ENCODE peak calls at places on chromosomes 11 and 22, in six cellular contexts. H, U, W, P, Q and M are unnamed samples.

GRCh38 chr11:70742553-70743291 is 344.4 kb downstream of the CTTN start:
- ATAC-seq in Q (peak; percentile 99), W (no peak), U (no peak), H (no peak), P (no peak), M (no peak)

GRCh38 chr22:36856121-36856791 is 4.5 kb upstream of the NCF4 start:
- ATAC-seq in Q (peak; percentile 96), W (peak; percentile 92), U (peak; percentile 96), H (peak; percentile 94), P (peak; percentile 55), M (peak; percentile 88)

GRCh38 chr11:40688369-40688768 is 771.1 kb downstream of the LRRC4C start:
- ATAC-seq in W (no peak), H (no peak), U (no peak), Q (no peak), P (no peak), M (no peak)

GRCh38 chr11:75328426-75329277 is 22.8 kb downstream of the ARRB1 start:
- ATAC-seq in P (peak; percentile 84), W (peak; percentile 95), H (peak; percentile 88), Q (peak; percentile 90), U (peak; percentile 95), M (peak; percentile 77)

GRCh38 chr11:10628506-10629236 is 60.2 kb upstream of the LYVE1 start:
- ATAC-seq in H (no peak), W (no peak), Q (no peak), U (no peak), P (peak; percentile 47), M (no peak)

GRCh38 chr11:97622795-97623194 is 1233.0 kb downstream of the JRKL start:
- ATAC-seq in H (no peak), U (no peak), W (no peak), P (no peak), Q (no peak), M (no peak)

GRCh38 chr11:118412921-118413320 is 11.5 kb downstream of the ATP5MG start:
- ATAC-seq in P (no peak), U (no peak), Q (no peak), W (no peak), H (no peak), M (no peak)

GRCh38 chr11:46119053-46119351 is 2.3 kb downstream of the PHF21A start:
- ATAC-seq in P (peak; percentile 6), W (no peak), Q (peak; percentile 1), U (no peak), H (no peak), M (no peak)

GRCh38 chr11:56412396-56412795 is at the start of gene OR5AL1:
- ATAC-seq in P (no peak), H (no peak), U (no peak), Q (no peak), W (no peak), M (no peak)

GRCh38 chr11:86687083-86687799 is 14.8 kb upstream of the ME3 start:
- ATAC-seq in H (no peak), Q (no peak), U (no peak), W (no peak), P (no peak), M (no peak)

GRCh38 chr11:74142624-74143023 is 28.2 kb downstream of the C2CD3 start:
- ATAC-seq in P (no peak), H (no peak), W (no peak), U (no peak), Q (no peak), M (no peak)

GRCh38 chr11:7004482-7004881 is 15.7 kb downstream of the ZNF214 start:
- ATAC-seq in H (peak; percentile 59), Q (peak; percentile 56), P (peak; percentile 82), U (no peak), W (no peak), M (peak; percentile 16)

GRCh38 chr11:81870066-81870412 is 863.6 kb downstream of the FAM181B start:
- ATAC-seq in P (peak; percentile 78), W (no peak), Q (no peak), H (no peak), U (no peak), M (no peak)

GRCh38 chr11:66052664-66052982 is 459 bp downstream of the SF3B2 start:
- ATAC-seq in Q (no peak), P (no peak), W (no peak), H (no peak), U (no peak), M (no peak)

GRCh38 chr11:66050581-66051231 is 1.5 kb upstream of the SF3B2 start:
- ATAC-seq in Q (no peak), U (no peak), P (no peak), W (no peak), H (no peak), M (no peak)

GRCh38 chr11:66051371-66051765 is 796 bp upstream of the SF3B2 start:
- ATAC-seq in Q (no peak), W (no peak), H (no peak), U (no peak), P (no peak), M (no peak)

GRCh38 chr11:66055021-66055420 is 2.9 kb downstream of the SF3B2 start:
- ATAC-seq in H (no peak), Q (no peak), P (no peak), W (no peak), U (no peak), M (no peak)

GRCh38 chr11:66051766-66052663 is at the start of gene SF3B2:
- ATAC-seq in H (peak; percentile 99), Q (peak; percentile 98), U (peak; percentile 99), P (peak; percentile 98), W (peak; percentile 96), M (peak; percentile 99)
- TF ChIP-seq EP300 in H (no peak), Q (peak; percentile 13), U (no peak), P (no peak), W (no peak), M (no peak)

GRCh38 chr11:1309498-1310314 is at the start of gene TOLLIP:
- ATAC-seq in H (peak; percentile 96), P (peak; percentile 93), Q (peak; percentile 96), U (peak; percentile 92), W (peak; percentile 75), M (peak; percentile 97)
- TF ChIP-seq EP300 in H (no peak), P (no peak), Q (no peak), U (no peak), W (no peak), M (no peak)

DNA sequence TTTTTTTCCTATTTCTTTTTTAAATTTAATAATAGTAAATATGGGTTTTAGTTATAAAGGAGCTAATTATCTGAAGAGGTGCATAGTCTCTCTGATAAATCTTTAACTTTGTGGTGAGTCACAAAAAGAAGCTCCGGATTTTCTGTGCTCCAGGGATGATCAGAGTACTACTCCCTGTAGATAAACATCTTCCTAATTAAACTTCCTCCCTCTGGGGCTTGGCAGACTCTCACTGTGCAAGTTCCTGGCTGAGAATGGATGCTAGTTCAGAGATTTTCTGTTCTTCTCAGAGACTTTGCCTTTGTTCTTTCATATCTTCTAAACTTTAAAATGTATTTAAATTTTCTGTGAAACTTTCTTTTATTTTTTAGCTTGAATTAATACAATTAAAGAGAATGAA is at the start of gene OR10G7:
- ATAC-seq in P (no peak), U (no peak), Q (no peak), H (no peak), W (no peak), M (no peak)
- TF ChIP-seq EP300 in P (no peak), U (no peak), Q (no peak), H (no peak), W (no peak), M (no peak)

GRCh38 chr11:4700436-4700820 is 2.8 kb upstream of the OR51E2 start:
- ATAC-seq in Q (no peak), P (no peak), U (no peak), H (no peak), W (no peak), M (no peak)

GRCh38 chr11:4695442-4695841 is 2.2 kb downstream of the OR51E2 start:
- ATAC-seq in U (no peak), P (no peak), W (no peak), Q (no peak), H (no peak), M (no peak)

GRCh38 chr11:4699697-4700435 is 2.2 kb upstream of the OR51E2 start:
- ATAC-seq in H (no peak), Q (no peak), W (no peak), U (no peak), P (peak; percentile 96), M (no peak)

DNA sequence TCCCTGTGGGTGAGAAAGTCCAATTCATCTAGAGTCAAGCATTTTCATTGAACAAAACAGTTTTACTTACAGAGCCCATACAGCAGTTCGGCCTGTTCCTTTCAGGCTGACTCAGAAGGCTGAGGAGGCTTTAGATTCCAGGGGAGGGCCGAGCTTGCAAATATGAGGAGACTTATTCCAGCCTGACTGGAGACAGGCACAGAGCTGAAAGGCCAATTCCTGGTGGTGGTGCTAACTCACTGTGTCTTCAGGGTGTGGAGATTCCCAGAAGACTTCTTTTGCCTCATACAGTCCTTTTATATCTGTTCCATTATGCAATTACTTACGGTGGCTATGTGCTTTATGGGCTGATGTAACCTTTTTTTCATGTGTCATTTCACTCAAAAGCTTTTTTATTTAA is at the start of gene OR51E2:
- ATAC-seq in W (no peak), U (no peak), Q (peak; percentile 53), P (no peak), H (peak; percentile 35), M (peak; percentile 46)
- TF ChIP-seq EP300 in W (no peak), U (no peak), Q (no peak), P (no peak), H (no peak), M (no peak)

DNA sequence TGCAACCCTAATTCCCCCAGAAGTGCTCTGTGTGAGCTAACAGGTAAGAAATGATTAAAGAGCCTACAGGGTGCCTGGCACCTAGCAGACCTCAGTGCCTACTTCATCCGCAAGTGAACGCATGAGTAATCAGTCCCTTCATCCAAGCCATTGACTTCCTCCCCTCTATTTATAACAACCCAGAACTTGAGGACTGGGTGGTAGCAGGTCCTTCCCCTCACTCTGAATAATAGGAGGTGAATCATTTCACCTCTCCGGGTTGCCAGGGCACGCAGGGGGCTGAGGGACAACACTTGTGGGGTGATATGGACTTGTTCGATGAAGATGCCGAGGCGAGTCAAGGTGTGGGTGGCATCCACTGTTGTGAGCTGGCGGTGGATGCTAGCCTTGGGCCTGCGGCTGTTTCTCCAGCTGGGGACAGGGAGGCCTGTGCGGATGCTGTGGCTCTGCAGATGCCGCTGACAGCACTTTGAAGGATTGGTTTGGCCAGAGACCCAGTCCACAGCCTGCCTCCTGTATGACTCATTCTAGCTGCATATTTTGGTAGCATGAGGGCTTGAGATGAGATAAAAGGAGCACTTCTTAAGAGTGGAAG is 11.7 kb upstream of the SORL1-AS1 start:
- ATAC-seq in H (peak; percentile 69), W (no peak), P (peak; percentile 64), U (peak; percentile 78), Q (peak; percentile 66), M (peak; percentile 78)
- TF ChIP-seq EP300 in H (no peak), W (no peak), P (no peak), U (no peak), Q (no peak), M (no peak)